ENCODE peak calls at places on chromosomes 3 and 15, in nine cellular contexts. B, W, D, H, K, N, X, O and V are unnamed samples.

GRCh38 chr3:187844708-187845107 is 99.4 kb upstream of the BCL6 start:
- DNase-seq in D (no peak), N (no peak), O (no peak), K (no peak), W (no peak), H (no peak), X (no peak), B (no peak), V (no peak)

GRCh38 chr3:123635717-123636116 is 50.9 kb upstream of the HACD2 start:
- DNase-seq in N (no peak), B (no peak), O (no peak), X (no peak), H (no peak), D (no peak), K (no peak), W (no peak), V (no peak)

GRCh38 chr3:14463330-14464216 is 61.2 kb downstream of the SLC6A6 start:
- DNase-seq in O (no peak), W (no peak), K (no peak), H (no peak), D (no peak), B (no peak), N (peak; percentile 79), X (no peak), V (no peak)

GRCh38 chr3:160003520-160004128 is 15.0 kb downstream of the IL12A start:
- DNase-seq in K (peak; percentile 36), H (peak; percentile 51), B (peak; percentile 68), W (peak; percentile 64), O (peak; percentile 13), D (peak; percentile 22), N (peak; percentile 68), X (peak; percentile 58), V (peak; percentile 79)

GRCh38 chr15:70833897-70834765 is 19.8 kb downstream of the LARP6 start:
- DNase-seq in B (peak; percentile 76), K (no peak), D (no peak), H (peak; percentile 72), O (peak; percentile 79), X (peak; percentile 88), N (no peak), W (peak; percentile 76), V (no peak)

GRCh38 chr3:11698326-11699082 is 54.8 kb upstream of the VGLL4 start:
- DNase-seq in O (no peak), D (no peak), X (no peak), B (no peak), W (peak; percentile 39), N (no peak), K (no peak), H (no peak), V (no peak)

GRCh38 chr15:37204698-37205097 is 104.3 kb upstream of the MEIS2 start:
- DNase-seq in K (no peak), D (no peak), B (no peak), X (no peak), O (no peak), H (no peak), W (no peak), N (no peak), V (peak; percentile 61)

GRCh38 chr3:60636846-60637245 is 614.4 kb downstream of the FHIT start:
- DNase-seq in N (peak; percentile 8), B (no peak), W (peak; percentile 45), D (no peak), O (peak; percentile 61), H (no peak), K (no peak), X (peak; percentile 26), V (no peak)

GRCh38 chr15:31031471-31032064 is 40.1 kb upstream of the MTMR10 start:
- DNase-seq in B (peak; percentile 64), X (peak; percentile 15), D (no peak), H (no peak), N (no peak), O (peak; percentile 32), K (no peak), W (peak; percentile 50), V (peak; percentile 94)

GRCh38 chr15:95162521-95162920 is 931.2 kb downstream of the MCTP2 start:
- DNase-seq in X (no peak), K (no peak), O (no peak), W (no peak), H (no peak), N (no peak), D (no peak), B (no peak), V (no peak)

GRCh38 chr3:9180764-9181117 is 68.7 kb downstream of the SRGAP3 start:
- DNase-seq in B (no peak), N (no peak), X (no peak), H (no peak), K (peak; percentile 12), W (no peak), D (no peak), O (no peak), V (no peak)

GRCh38 chr3:177190701-177191100 is 6.6 kb downstream of the TBL1XR1 start:
- DNase-seq in D (no peak), O (no peak), B (peak; percentile 36), N (no peak), K (no peak), W (peak; percentile 65), X (peak; percentile 44), H (no peak), V (no peak)

GRCh38 chr3:143179603-143180002 is 60.0 kb downstream of the CHST2 start:
- DNase-seq in B (no peak), X (no peak), K (peak; percentile 37), O (no peak), W (no peak), N (no peak), H (no peak), D (no peak), V (no peak)

GRCh38 chr15:48861813-48862431 is 16.0 kb upstream of the EID1 start:
- DNase-seq in O (peak; percentile 52), H (peak; percentile 57), D (peak; percentile 51), W (peak; percentile 84), X (peak; percentile 86), K (peak; percentile 50), N (peak; percentile 79), B (peak; percentile 58), V (peak; percentile 70)

GRCh38 chr3:47342156-47342555 is 38.7 kb upstream of the PTPN23 start:
- DNase-seq in D (no peak), B (no peak), K (no peak), W (no peak), X (no peak), O (peak; percentile 62), H (no peak), N (no peak), V (no peak)

GRCh38 chr3:13113346-13114335 is 40.4 kb upstream of the IQSEC1 start:
- DNase-seq in O (no peak), X (no peak), H (no peak), B (no peak), N (no peak), W (no peak), K (no peak), D (no peak), V (no peak)

GRCh38 chr3:101695779-101696372 is 9.4 kb upstream of the RPL24 start:
- DNase-seq in H (peak; percentile 67), K (peak; percentile 53), B (peak; percentile 68), D (no peak), O (peak; percentile 25), N (peak; percentile 79), W (peak; percentile 62), X (peak; percentile 69), V (peak; percentile 67)

GRCh38 chr3:152267831-152268500 is 763 bp upstream of the MBNL1 start:
- DNase-seq in B (peak; percentile 58), H (no peak), K (no peak), X (no peak), W (peak; percentile 57), N (no peak), D (no peak), O (no peak), V (no peak)
- TF ChIP-seq EZH2 in B (no peak), H (no peak), K (no peak), X (no peak), W (no peak), N (no peak), D (no peak), O (no peak), V (no peak)

GRCh38 chr15:67145710-67146109 is 80.3 kb downstream of the SMAD3 start:
- DNase-seq in W (no peak), N (no peak), B (no peak), K (no peak), D (no peak), H (no peak), O (no peak), X (no peak), V (no peak)
- H3K4me2 ChIP-seq in W (no peak overlapping the region), N (no peak overlapping the region), B (no peak overlapping the region), K (no peak overlapping the region), D (no peak overlapping the region), H (peak overlapping the region; percentile 88), O (peak overlapping the region; percentile 47), X (peak overlapping the region; percentile 30), V (no peak overlapping the region)

GRCh38 chr3:194130807-194131589 is 5.0 kb upstream of the HES1 start:
- DNase-seq in N (peak; percentile 82), X (no peak), W (peak; percentile 42), O (peak; percentile 75), D (no peak), B (no peak), K (peak; percentile 40), H (peak; percentile 94), V (peak; percentile 98)
- TF ChIP-seq EZH2 in N (no peak), X (peak; percentile 18), W (no peak), O (no peak), D (no peak), B (no peak), K (peak; percentile 87), H (no peak), V (no peak)

GRCh38 chr3:113844622-113845222 is 6.1 kb downstream of the GRAMD1C start:
- DNase-seq in O (peak; percentile 23), N (peak; percentile 61), X (peak; percentile 51), D (peak; percentile 15), B (peak; percentile 63), K (no peak), W (peak; percentile 65), H (peak; percentile 39), V (peak; percentile 55)

GRCh38 chr3:113838631-113839209 is at the start of gene GRAMD1C:
- DNase-seq in B (peak; percentile 91), K (peak; percentile 89), W (peak; percentile 96), X (peak; percentile 89), D (peak; percentile 71), H (peak; percentile 72), O (peak; percentile 74), N (peak; percentile 97), V (peak; percentile 93)

GRCh38 chr3:113834983-113835382 is 3.6 kb upstream of the GRAMD1C start:
- DNase-seq in D (no peak), N (no peak), O (peak; percentile 34), X (no peak), W (no peak), B (no peak), H (no peak), K (no peak), V (no peak)

GRCh38 chr3:113839551-113839950 is 963 bp downstream of the GRAMD1C start:
- DNase-seq in K (no peak), O (no peak), W (peak; percentile 21), X (no peak), H (no peak), N (peak; percentile 7), B (no peak), D (no peak), V (no peak)
- H3K4me2 ChIP-seq in K (peak overlapping the region; percentile 82), O (peak overlapping the region; percentile 91), W (peak overlapping the region; percentile 86), X (peak overlapping the region; percentile 83), H (peak overlapping the region; percentile 95), N (peak overlapping the region; percentile 85), B (peak overlapping the region; percentile 71), D (no peak overlapping the region), V (no peak overlapping the region)